ENCODE peak calls at places on chromosomes 13 and 19, in five cellular contexts. One of them, this sample, is unnamed.

GRCh38 chr13:29819157-29819556 is 31.3 kb downstream of the UBL3 start:
- DNase-seq in activated T-cell treated with anti-CD3 and anti-CD28 coated beads, Interleukin-2, amount 50 U/mL, for 72 hours: no peak
- DNase-seq in head of caudate nucleus: no peak
- DNase-seq in activated CD8-positive, alpha-beta memory T cell treated with anti-CD3 and anti-CD28 coated beads for 1 hour: no peak
- DNase-seq in stimulated activated CD4-positive, alpha-beta T cell treated with anti-CD3 and anti-CD28 coated beads, Interleukin-12 subunit alpha, Interleukin-12 subunit beta, amount 100 ng/mL, for 4 hours: no peak
- DNase-seq in this sample: no peak

GRCh38 chr19:16040642-16041041 is 35.7 kb upstream of the TPM4 start:
- DNase-seq in head of caudate nucleus: no peak
- DNase-seq in stimulated activated CD4-positive, alpha-beta T cell treated with anti-CD3 and anti-CD28 coated beads, Interleukin-12 subunit alpha, Interleukin-12 subunit beta, amount 100 ng/mL, for 4 hours: no peak
- DNase-seq in activated CD8-positive, alpha-beta memory T cell treated with anti-CD3 and anti-CD28 coated beads for 1 hour: no peak
- DNase-seq in activated T-cell treated with anti-CD3 and anti-CD28 coated beads, Interleukin-2, amount 50 U/mL, for 72 hours: no peak
- DNase-seq in this sample: no peak

GRCh38 chr13:111395511-111396393 is 75.3 kb downstream of the TEX29 start:
- DNase-seq in activated CD8-positive, alpha-beta memory T cell treated with anti-CD3 and anti-CD28 coated beads for 1 hour: no peak
- DNase-seq in activated T-cell treated with anti-CD3 and anti-CD28 coated beads, Interleukin-2, amount 50 U/mL, for 72 hours: no peak
- DNase-seq in head of caudate nucleus: peak; percentile 7
- DNase-seq in stimulated activated CD4-positive, alpha-beta T cell treated with anti-CD3 and anti-CD28 coated beads, Interleukin-12 subunit alpha, Interleukin-12 subunit beta, amount 100 ng/mL, for 4 hours: no peak
- DNase-seq in this sample: no peak

GRCh38 chr19:10517760-10518443 is 655 bp upstream of the S1PR5 start:
- DNase-seq in stimulated activated CD4-positive, alpha-beta T cell treated with anti-CD3 and anti-CD28 coated beads, Interleukin-12 subunit alpha, Interleukin-12 subunit beta, amount 100 ng/mL, for 4 hours: no peak
- DNase-seq in head of caudate nucleus: peak; percentile 62
- DNase-seq in activated CD8-positive, alpha-beta memory T cell treated with anti-CD3 and anti-CD28 coated beads for 1 hour: no peak
- DNase-seq in activated T-cell treated with anti-CD3 and anti-CD28 coated beads, Interleukin-2, amount 50 U/mL, for 72 hours: no peak
- DNase-seq in this sample: peak; percentile 39

GRCh38 chr13:37510441-37510840 is 88.1 kb downstream of the POSTN start:
- DNase-seq in stimulated activated CD4-positive, alpha-beta T cell treated with anti-CD3 and anti-CD28 coated beads, Interleukin-12 subunit alpha, Interleukin-12 subunit beta, amount 100 ng/mL, for 4 hours: no peak
- DNase-seq in head of caudate nucleus: no peak
- DNase-seq in activated CD8-positive, alpha-beta memory T cell treated with anti-CD3 and anti-CD28 coated beads for 1 hour: no peak
- DNase-seq in activated T-cell treated with anti-CD3 and anti-CD28 coated beads, Interleukin-2, amount 50 U/mL, for 72 hours: no peak
- DNase-seq in this sample: no peak

GRCh38 chr13:33245505-33245904 is 40.0 kb downstream of the STARD13 start:
- DNase-seq in stimulated activated CD4-positive, alpha-beta T cell treated with anti-CD3 and anti-CD28 coated beads, Interleukin-12 subunit alpha, Interleukin-12 subunit beta, amount 100 ng/mL, for 4 hours: no peak
- DNase-seq in head of caudate nucleus: no peak
- DNase-seq in activated T-cell treated with anti-CD3 and anti-CD28 coated beads, Interleukin-2, amount 50 U/mL, for 72 hours: no peak
- DNase-seq in activated CD8-positive, alpha-beta memory T cell treated with anti-CD3 and anti-CD28 coated beads for 1 hour: no peak
- DNase-seq in this sample: no peak

GRCh38 chr19:3340340-3340739 is 26.0 kb upstream of the NFIC start:
- DNase-seq in head of caudate nucleus: no peak
- DNase-seq in stimulated activated CD4-positive, alpha-beta T cell treated with anti-CD3 and anti-CD28 coated beads, Interleukin-12 subunit alpha, Interleukin-12 subunit beta, amount 100 ng/mL, for 4 hours: no peak
- DNase-seq in activated CD8-positive, alpha-beta memory T cell treated with anti-CD3 and anti-CD28 coated beads for 1 hour: no peak
- DNase-seq in activated T-cell treated with anti-CD3 and anti-CD28 coated beads, Interleukin-2, amount 50 U/mL, for 72 hours: no peak
- DNase-seq in this sample: no peak

GRCh38 chr13:80665792-80666333 is 324.9 kb upstream of the SPRY2 start:
- DNase-seq in head of caudate nucleus: no peak
- DNase-seq in activated T-cell treated with anti-CD3 and anti-CD28 coated beads, Interleukin-2, amount 50 U/mL, for 72 hours: no peak
- DNase-seq in stimulated activated CD4-positive, alpha-beta T cell treated with anti-CD3 and anti-CD28 coated beads, Interleukin-12 subunit alpha, Interleukin-12 subunit beta, amount 100 ng/mL, for 4 hours: no peak
- DNase-seq in activated CD8-positive, alpha-beta memory T cell treated with anti-CD3 and anti-CD28 coated beads for 1 hour: no peak
- DNase-seq in this sample: no peak

GRCh38 chr13:110521296-110521680 is 40.2 kb downstream of the RAB20 start:
- DNase-seq in activated T-cell treated with anti-CD3 and anti-CD28 coated beads, Interleukin-2, amount 50 U/mL, for 72 hours: no peak
- DNase-seq in head of caudate nucleus: no peak
- DNase-seq in stimulated activated CD4-positive, alpha-beta T cell treated with anti-CD3 and anti-CD28 coated beads, Interleukin-12 subunit alpha, Interleukin-12 subunit beta, amount 100 ng/mL, for 4 hours: no peak
- DNase-seq in activated CD8-positive, alpha-beta memory T cell treated with anti-CD3 and anti-CD28 coated beads for 1 hour: no peak
- DNase-seq in this sample: no peak

GRCh38 chr19:17081672-17082630 is 6.4 kb downstream of the MYO9B start:
- DNase-seq in stimulated activated CD4-positive, alpha-beta T cell treated with anti-CD3 and anti-CD28 coated beads, Interleukin-12 subunit alpha, Interleukin-12 subunit beta, amount 100 ng/mL, for 4 hours: no peak
- DNase-seq in head of caudate nucleus: peak; percentile 47
- DNase-seq in activated T-cell treated with anti-CD3 and anti-CD28 coated beads, Interleukin-2, amount 50 U/mL, for 72 hours: no peak
- DNase-seq in activated CD8-positive, alpha-beta memory T cell treated with anti-CD3 and anti-CD28 coated beads for 1 hour: no peak
- DNase-seq in this sample: no peak

GRCh38 chr13:28046981-28047380 is 53.4 kb downstream of the FLT3 start:
- DNase-seq in head of caudate nucleus: no peak
- DNase-seq in stimulated activated CD4-positive, alpha-beta T cell treated with anti-CD3 and anti-CD28 coated beads, Interleukin-12 subunit alpha, Interleukin-12 subunit beta, amount 100 ng/mL, for 4 hours: no peak
- DNase-seq in activated T-cell treated with anti-CD3 and anti-CD28 coated beads, Interleukin-2, amount 50 U/mL, for 72 hours: no peak
- DNase-seq in activated CD8-positive, alpha-beta memory T cell treated with anti-CD3 and anti-CD28 coated beads for 1 hour: no peak
- DNase-seq in this sample: no peak

GRCh38 chr19:29672319-29672932 is 7.2 kb downstream of the PLEKHF1 start:
- DNase-seq in activated T-cell treated with anti-CD3 and anti-CD28 coated beads, Interleukin-2, amount 50 U/mL, for 72 hours: no peak
- DNase-seq in activated CD8-positive, alpha-beta memory T cell treated with anti-CD3 and anti-CD28 coated beads for 1 hour: no peak
- DNase-seq in stimulated activated CD4-positive, alpha-beta T cell treated with anti-CD3 and anti-CD28 coated beads, Interleukin-12 subunit alpha, Interleukin-12 subunit beta, amount 100 ng/mL, for 4 hours: no peak
- DNase-seq in head of caudate nucleus: no peak
- DNase-seq in this sample: no peak

GRCh38 chr13:61779456-61779855 is 363.8 kb upstream of the PCDH20 start:
- DNase-seq in activated T-cell treated with anti-CD3 and anti-CD28 coated beads, Interleukin-2, amount 50 U/mL, for 72 hours: no peak
- DNase-seq in activated CD8-positive, alpha-beta memory T cell treated with anti-CD3 and anti-CD28 coated beads for 1 hour: no peak
- DNase-seq in stimulated activated CD4-positive, alpha-beta T cell treated with anti-CD3 and anti-CD28 coated beads, Interleukin-12 subunit alpha, Interleukin-12 subunit beta, amount 100 ng/mL, for 4 hours: no peak
- DNase-seq in head of caudate nucleus: no peak
- DNase-seq in this sample: peak; percentile 36